ENCODE peak calls at places on chromosome 17, in four cellular contexts. C is H1, K is HCT116, Y is GM12878. A is an unnamed sample.

GRCh38 chr17:2018716-2019490 is 6.2 kb downstream of the RTN4RL1 start:
- DNase-seq in C (no peak), K (no peak), Y (no peak), A (no peak)

GRCh38 chr17:76268015-76268749 is 3.0 kb downstream of the UBALD2 start:
- DNase-seq in C (no peak), K (no peak), Y (peak), A (peak)

GRCh38 chr17:35731932-35732805 is 730 bp downstream of the RASL10B start:
- DNase-seq in C (no peak), K (no peak), Y (no peak), A (no peak)

GRCh38 chr17:50308666-50309065 is 34.4 kb downstream of the TMEM92 start:
- DNase-seq in C (no peak), K (no peak), Y (no peak), A (no peak)

GRCh38 chr17:64491034-64491860 is 5.6 kb downstream of the POLG2 start:
- DNase-seq in C (no peak), K (no peak), Y (no peak), A (no peak)

GRCh38 chr17:50909765-50910661 is 43.9 kb upstream of the TOB1 start:
- DNase-seq in C (no peak), K (no peak), Y (no peak), A (no peak)

GRCh38 chr17:50192873-50193274 is 8.6 kb downstream of the COL1A1 start:
- DNase-seq in C (no peak), K (no peak), Y (no peak), A (no peak)

GRCh38 chr17:17971431-17972125 is 622 bp downstream of the TOM1L2 start:
- DNase-seq in C (no peak), K (no peak), Y (no peak), A (no peak)

GRCh38 chr17:66654341-66654740 is 180.6 kb upstream of the CACNG5 start:
- DNase-seq in C (no peak), K (no peak), Y (no peak), A (no peak)

GRCh38 chr17:4195306-4195705 is 52.3 kb downstream of the CYB5D2 start:
- DNase-seq in C (no peak), K (no peak), Y (no peak), A (no peak)

GRCh38 chr17:19346351-19347255 is 15.9 kb downstream of the B9D1 start:
- DNase-seq in C (no peak), K (peak), Y (no peak), A (peak)

GRCh38 chr17:4854181-4854681 is 21.1 kb downstream of the MINK1 start:
- DNase-seq in C (no peak), K (no peak), Y (no peak), A (no peak)

GRCh38 chr17:9677411-9677810 is 32.1 kb downstream of the USP43 start:
- DNase-seq in C (no peak), K (no peak), Y (no peak), A (no peak)

GRCh38 chr17:58703137-58703846 is 10.9 kb downstream of the RAD51C start:
- DNase-seq in C (no peak), K (no peak), Y (no peak), A (no peak)

GRCh38 chr17:16944334-16945140 is 27.4 kb downstream of the TNFRSF13B start:
- DNase-seq in C (no peak), K (no peak), Y (no peak), A (no peak)

GRCh38 chr17:44077595-44077909 is 7.0 kb downstream of the G6PC3 start:
- DNase-seq in C (no peak), K (no peak), Y (no peak), A (no peak)

GRCh38 chr17:80503921-80504320 is 27.5 kb upstream of the NPTX1 start:
- DNase-seq in C (no peak), K (no peak), Y (no peak), A (no peak)

GRCh38 chr17:59388070-59388556 is 56.7 kb downstream of the YPEL2 start:
- DNase-seq in C (no peak), K (no peak), Y (no peak), A (peak)

GRCh38 chr17:66764559-66764958 is 70.4 kb upstream of the CACNG5 start:
- DNase-seq in C (no peak), K (no peak), Y (no peak), A (no peak)

GRCh38 chr17:19368119-19368660 is 5.7 kb upstream of the B9D1 start:
- DNase-seq in C (no peak), K (no peak), Y (no peak), A (no peak)

GRCh38 chr17:39244600-39245570 is 19.1 kb upstream of the STAC2 start:
- DNase-seq in C (peak), K (peak), Y (peak), A (peak)

GRCh38 chr17:42247734-42248133 is 28.5 kb downstream of the STAT5B start:
- DNase-seq in C (no peak), K (no peak), Y (no peak), A (no peak)

GRCh38 chr17:3526971-3527370 is 30.6 kb downstream of the TRPV3 start:
- DNase-seq in C (no peak), K (no peak), Y (no peak), A (no peak)

GRCh38 chr17:16428098-16428882 is 12.9 kb downstream of the TRPV2 start:
- DNase-seq in C (no peak), K (no peak), Y (no peak), A (peak)

GRCh38 chr17:1229891-1230571 is 40.2 kb upstream of the BHLHA9 start:
- DNase-seq in C (no peak), K (no peak), Y (no peak), A (no peak)

GRCh38 chr17:2343421-2343820 is 6.1 kb downstream of the SGSM2 start:
- DNase-seq in C (no peak), K (no peak), Y (no peak), A (no peak)

GRCh38 chr17:78999947-79000395 is 9.6 kb downstream of the CANT1 start:
- DNase-seq in C (no peak), K (no peak), Y (no peak), A (no peak)

DNA sequence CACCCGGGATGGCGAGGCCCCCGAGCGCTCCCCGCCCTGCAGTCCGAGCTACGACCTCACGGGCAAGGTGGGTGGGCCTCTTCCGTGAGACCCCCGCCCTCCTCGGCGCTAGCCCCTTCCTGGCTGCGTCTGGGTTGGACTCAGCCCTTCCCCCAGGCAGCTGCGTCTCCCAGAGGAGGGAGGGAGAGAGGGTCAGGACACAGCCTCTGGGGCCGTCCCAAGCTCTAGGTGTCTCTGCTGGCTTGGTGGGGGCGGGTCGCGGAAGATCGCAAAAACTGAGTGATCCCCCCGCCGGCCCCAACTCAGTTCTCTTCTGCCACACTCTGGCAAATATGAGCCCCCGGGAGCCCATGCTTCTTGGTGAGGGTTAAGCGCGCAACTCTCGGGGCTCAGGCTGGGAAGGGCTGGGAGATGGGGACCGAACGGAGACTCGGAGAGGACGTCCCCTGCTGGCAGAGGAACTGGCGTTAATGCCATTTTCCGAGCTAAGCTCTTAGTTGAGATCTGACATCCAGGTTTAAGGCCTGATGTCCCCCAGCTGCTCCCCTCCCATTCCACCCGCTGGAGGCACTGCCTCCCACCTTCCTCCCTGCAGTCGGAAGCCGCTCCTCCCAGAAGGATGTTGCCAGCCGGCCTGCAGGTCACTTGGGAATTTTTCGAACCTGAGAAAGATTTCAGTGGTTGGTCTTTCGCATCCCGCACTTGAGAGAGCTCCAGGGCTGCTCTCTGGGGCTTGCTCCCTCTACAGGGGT is 419 bp downstream of the RAB37 start:
- DNase-seq in C (no peak), K (peak), Y (no peak), A (no peak)
- TF ChIP-seq EGR1 in C (no peak), K (no peak), Y (no peak), A (no peak)

GRCh38 chr17:21602176-21602575 is 90.1 kb upstream of the KCNJ18 start:
- DNase-seq in C (no peak), K (no peak), Y (no peak), A (no peak)
- TF ChIP-seq EGR1 in C (no peak), K (no peak), Y (no peak), A (no peak)

DNA sequence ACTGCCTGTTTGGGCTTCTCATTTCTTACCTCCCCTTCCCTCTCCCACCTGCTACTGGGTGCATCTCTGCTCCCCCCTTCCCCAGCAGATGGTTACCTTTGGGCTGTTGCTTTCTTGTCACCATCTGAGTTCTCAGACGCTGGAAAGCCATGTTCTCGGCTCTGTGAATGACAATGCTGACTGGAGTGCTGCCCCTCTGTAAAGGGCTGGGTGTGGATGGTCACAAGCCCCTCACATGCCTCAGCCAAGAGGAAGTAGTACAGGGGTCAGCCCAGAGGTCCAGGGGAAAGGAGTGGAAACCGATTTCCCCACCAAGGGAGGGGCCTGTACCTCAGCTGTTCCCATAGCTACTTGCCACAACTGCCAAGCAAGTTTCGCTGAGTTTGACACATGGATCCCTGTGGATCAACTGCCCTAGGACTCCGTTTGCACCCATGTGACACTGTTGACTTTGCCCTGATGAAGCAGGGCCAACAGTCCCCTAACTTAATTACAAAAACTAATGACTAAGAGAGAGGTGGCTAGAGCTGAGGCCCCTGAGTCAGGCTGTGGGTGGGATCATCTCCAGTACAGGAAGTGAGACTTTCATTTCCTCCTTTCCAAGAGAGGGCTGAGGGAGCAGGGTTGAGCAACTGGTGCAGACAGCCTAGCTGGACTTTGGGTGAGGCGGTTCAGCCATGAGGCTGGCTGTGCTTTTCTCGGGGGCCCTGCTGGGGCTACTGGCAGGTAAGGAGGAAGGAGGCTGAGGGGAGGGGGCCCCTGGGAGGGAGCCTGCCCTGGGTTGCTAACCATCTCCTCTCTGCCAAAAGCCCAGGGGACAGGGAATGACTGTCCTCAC is at the start of gene CD68:
- DNase-seq in C (no peak), K (peak), Y (no peak), A (no peak)
- TF ChIP-seq EGR1 in C (peak), K (peak), Y (peak), A (no peak)

GRCh38 chr17:57138956-57139576 is 54.0 kb downstream of the AKAP1 start:
- DNase-seq in C (no peak), K (no peak), Y (no peak), A (no peak)
- TF ChIP-seq EGR1 in C (no peak), K (no peak), Y (no peak), A (no peak)

GRCh38 chr17:30236297-30236624 is 764 bp upstream of the SLC6A4 start:
- DNase-seq in C (no peak), K (no peak), Y (no peak), A (no peak)

GRCh38 chr17:30236807-30237206 is 1.3 kb upstream of the SLC6A4 start:
- DNase-seq in C (peak), K (peak), Y (no peak), A (no peak)

GRCh38 chr17:30234296-30234695 is 1.2 kb downstream of the SLC6A4 start:
- DNase-seq in C (no peak), K (no peak), Y (no peak), A (no peak)

GRCh38 chr17:30235386-30236296 is at the start of gene SLC6A4:
- DNase-seq in C (no peak), K (no peak), Y (no peak), A (no peak)

GRCh38 chr17:30234954-30235353 is 543 bp downstream of the SLC6A4 start:
- DNase-seq in C (no peak), K (no peak), Y (peak), A (no peak)
- TF ChIP-seq EGR1 in C (no peak), K (no peak), Y (no peak), A (no peak)

GRCh38 chr17:52032454-52032853 is 126.1 kb downstream of the CA10 start:
- DNase-seq in C (no peak), K (no peak), Y (no peak), A (no peak)

GRCh38 chr17:52030096-52030495 is 128.4 kb downstream of the CA10 start:
- DNase-seq in C (no peak), K (no peak), Y (no peak), A (no peak)

GRCh38 chr17:52036416-52036815 is 122.1 kb downstream of the CA10 start:
- DNase-seq in C (no peak), K (no peak), Y (no peak), A (no peak)

GRCh38 chr17:52041123-52041617 is 117.3 kb downstream of the CA10 start:
- DNase-seq in C (no peak), K (no peak), Y (no peak), A (no peak)

GRCh38 chr17:52035336-52035915 is 123.1 kb downstream of the CA10 start:
- DNase-seq in C (no peak), K (no peak), Y (no peak), A (no peak)
- TF ChIP-seq EGR1 in C (no peak), K (no peak), Y (no peak), A (no peak)

A was measured in K562.